ENCODE peak calls at places on chromosomes 13 and 19, in six cellular contexts. One of them, this sample, is unnamed.

GRCh38 chr13:98641075-98641474 is 64.2 kb upstream of the STK24 start:
- DNase-seq in colonic mucosa: no peak
- DNase-seq in spleen: no peak
- DNase-seq in ovary: no peak
- DNase-seq in choroid plexus epithelial cell: no peak
- DNase-seq in OCI-LY7: no peak
- DNase-seq in this sample: no peak

GRCh38 chr13:78593652-78594494 is 9.5 kb downstream of the POU4F1 start:
- DNase-seq in OCI-LY7: no peak
- DNase-seq in colonic mucosa: no peak
- DNase-seq in choroid plexus epithelial cell: no peak
- DNase-seq in spleen: no peak
- DNase-seq in ovary: no peak
- DNase-seq in this sample: no peak

GRCh38 chr19:14347999-14348889 is 33.0 kb upstream of the ADGRE5 start:
- DNase-seq in spleen: peak
- DNase-seq in colonic mucosa: peak
- DNase-seq in OCI-LY7: peak
- DNase-seq in choroid plexus epithelial cell: peak
- DNase-seq in ovary: peak
- DNase-seq in this sample: no peak

GRCh38 chr13:72504026-72504925 is 223.2 kb downstream of the MZT1 start:
- DNase-seq in colonic mucosa: no peak
- DNase-seq in ovary: no peak
- DNase-seq in OCI-LY7: no peak
- DNase-seq in choroid plexus epithelial cell: peak
- DNase-seq in spleen: no peak
- DNase-seq in this sample: no peak

GRCh38 chr13:99288069-99288468 is 19.1 kb downstream of the GPR183 start:
- DNase-seq in choroid plexus epithelial cell: no peak
- DNase-seq in colonic mucosa: no peak
- DNase-seq in ovary: no peak
- DNase-seq in spleen: no peak
- DNase-seq in OCI-LY7: no peak
- DNase-seq in this sample: peak

GRCh38 chr13:49810825-49811526 is 18.5 kb upstream of the KPNA3 start:
- DNase-seq in colonic mucosa: no peak
- DNase-seq in choroid plexus epithelial cell: peak
- DNase-seq in OCI-LY7: no peak
- DNase-seq in ovary: peak
- DNase-seq in spleen: no peak
- DNase-seq in this sample: no peak

GRCh38 chr19:14105680-14106079 is 11.9 kb downstream of the PRKACA start:
- DNase-seq in choroid plexus epithelial cell: no peak
- DNase-seq in spleen: no peak
- DNase-seq in ovary: no peak
- DNase-seq in colonic mucosa: no peak
- DNase-seq in OCI-LY7: no peak
- DNase-seq in this sample: no peak

GRCh38 chr19:49833594-49833993 is 15.5 kb downstream of the MED25 start:
- DNase-seq in choroid plexus epithelial cell: no peak
- DNase-seq in colonic mucosa: no peak
- DNase-seq in spleen: no peak
- DNase-seq in ovary: no peak
- DNase-seq in OCI-LY7: no peak
- DNase-seq in this sample: no peak

GRCh38 chr19:2288010-2288742 is 6.2 kb upstream of the PEAK3 start:
- DNase-seq in colonic mucosa: no peak
- DNase-seq in choroid plexus epithelial cell: no peak
- DNase-seq in spleen: peak
- DNase-seq in OCI-LY7: no peak
- DNase-seq in ovary: no peak
- DNase-seq in this sample: no peak

GRCh38 chr19:36019061-36019670 is 5.2 kb upstream of the ALKBH6 start:
- DNase-seq in choroid plexus epithelial cell: no peak
- DNase-seq in ovary: no peak
- DNase-seq in colonic mucosa: no peak
- DNase-seq in OCI-LY7: no peak
- DNase-seq in spleen: no peak
- DNase-seq in this sample: no peak

GRCh38 chr19:3669134-3669436 is 31.2 kb downstream of the PIP5K1C start:
- DNase-seq in OCI-LY7: no peak
- DNase-seq in ovary: no peak
- DNase-seq in spleen: no peak
- DNase-seq in colonic mucosa: no peak
- DNase-seq in choroid plexus epithelial cell: no peak
- DNase-seq in this sample: no peak

GRCh38 chr13:43546260-43546659 is 240.5 kb downstream of the ENOX1 start:
- DNase-seq in ovary: peak
- DNase-seq in OCI-LY7: no peak
- DNase-seq in choroid plexus epithelial cell: peak
- DNase-seq in spleen: no peak
- DNase-seq in colonic mucosa: no peak
- DNase-seq in this sample: no peak

GRCh38 chr13:48446454-48446853 is 33.5 kb upstream of the LPAR6 start:
- DNase-seq in ovary: no peak
- DNase-seq in choroid plexus epithelial cell: peak
- DNase-seq in colonic mucosa: no peak
- DNase-seq in spleen: no peak
- DNase-seq in OCI-LY7: no peak
- DNase-seq in this sample: no peak

GRCh38 chr19:18279516-18280246 is 1.7 kb downstream of the JUND start:
- DNase-seq in OCI-LY7: peak
- DNase-seq in ovary: peak
- DNase-seq in spleen: peak
- DNase-seq in choroid plexus epithelial cell: peak
- DNase-seq in colonic mucosa: peak
- DNase-seq in this sample: peak
- H3K4me3 ChIP-seq in OCI-LY7: peak
- H3K4me3 ChIP-seq in ovary: peak
- H3K4me3 ChIP-seq in spleen: peak
- H3K4me3 ChIP-seq in choroid plexus epithelial cell: peak
- H3K4me3 ChIP-seq in colonic mucosa: peak
- H3K4me3 ChIP-seq in this sample: peak

GRCh38 chr19:53554804-53555203 is 16.9 kb downstream of the ZNF331 start:
- DNase-seq in colonic mucosa: no peak
- DNase-seq in ovary: no peak
- DNase-seq in choroid plexus epithelial cell: no peak
- DNase-seq in OCI-LY7: no peak
- DNase-seq in spleen: no peak
- DNase-seq in this sample: no peak

GRCh38 chr19:53553865-53554791 is 16.2 kb downstream of the ZNF331 start:
- DNase-seq in choroid plexus epithelial cell: peak
- DNase-seq in colonic mucosa: peak
- DNase-seq in ovary: peak
- DNase-seq in spleen: peak
- DNase-seq in OCI-LY7: no peak
- DNase-seq in this sample: peak

GRCh38 chr19:53558404-53558803 is 20.5 kb downstream of the ZNF331 start:
- DNase-seq in OCI-LY7: no peak
- DNase-seq in choroid plexus epithelial cell: no peak
- DNase-seq in ovary: no peak
- DNase-seq in spleen: no peak
- DNase-seq in colonic mucosa: no peak
- DNase-seq in this sample: no peak

GRCh38 chr19:53553159-53553558 is 15.2 kb downstream of the ZNF331 start:
- DNase-seq in OCI-LY7: no peak
- DNase-seq in spleen: no peak
- DNase-seq in ovary: no peak
- DNase-seq in choroid plexus epithelial cell: no peak
- DNase-seq in colonic mucosa: no peak
- DNase-seq in this sample: no peak

GRCh38 chr19:53555352-53555751 is 17.4 kb downstream of the ZNF331 start:
- DNase-seq in spleen: no peak
- DNase-seq in ovary: no peak
- DNase-seq in colonic mucosa: no peak
- DNase-seq in choroid plexus epithelial cell: no peak
- DNase-seq in OCI-LY7: no peak
- DNase-seq in this sample: no peak
- TF ChIP-seq CTCF in spleen: no peak
- TF ChIP-seq CTCF in ovary: no peak
- TF ChIP-seq CTCF in colonic mucosa: no peak
- TF ChIP-seq CTCF in choroid plexus epithelial cell: no peak
- TF ChIP-seq CTCF in OCI-LY7: no peak
- TF ChIP-seq CTCF in this sample: no peak

GRCh38 chr19:40282209-40282580 is 3.0 kb downstream of the AKT2 start:
- DNase-seq in colonic mucosa: no peak
- DNase-seq in ovary: no peak
- DNase-seq in spleen: peak
- DNase-seq in choroid plexus epithelial cell: no peak
- DNase-seq in OCI-LY7: no peak
- DNase-seq in this sample: no peak

GRCh38 chr19:40281381-40282208 is 3.5 kb downstream of the AKT2 start:
- DNase-seq in OCI-LY7: peak
- DNase-seq in colonic mucosa: no peak
- DNase-seq in spleen: peak
- DNase-seq in choroid plexus epithelial cell: no peak
- DNase-seq in ovary: no peak
- DNase-seq in this sample: no peak

GRCh38 chr19:40279761-40280607 is 5.2 kb downstream of the AKT2 start:
- DNase-seq in OCI-LY7: peak
- DNase-seq in colonic mucosa: no peak
- DNase-seq in choroid plexus epithelial cell: peak
- DNase-seq in spleen: peak
- DNase-seq in ovary: no peak
- DNase-seq in this sample: no peak

GRCh38 chr19:40279120-40279551 is 6.0 kb downstream of the AKT2 start:
- DNase-seq in ovary: peak
- DNase-seq in choroid plexus epithelial cell: peak
- DNase-seq in colonic mucosa: peak
- DNase-seq in OCI-LY7: no peak
- DNase-seq in spleen: peak
- DNase-seq in this sample: no peak

DNA sequence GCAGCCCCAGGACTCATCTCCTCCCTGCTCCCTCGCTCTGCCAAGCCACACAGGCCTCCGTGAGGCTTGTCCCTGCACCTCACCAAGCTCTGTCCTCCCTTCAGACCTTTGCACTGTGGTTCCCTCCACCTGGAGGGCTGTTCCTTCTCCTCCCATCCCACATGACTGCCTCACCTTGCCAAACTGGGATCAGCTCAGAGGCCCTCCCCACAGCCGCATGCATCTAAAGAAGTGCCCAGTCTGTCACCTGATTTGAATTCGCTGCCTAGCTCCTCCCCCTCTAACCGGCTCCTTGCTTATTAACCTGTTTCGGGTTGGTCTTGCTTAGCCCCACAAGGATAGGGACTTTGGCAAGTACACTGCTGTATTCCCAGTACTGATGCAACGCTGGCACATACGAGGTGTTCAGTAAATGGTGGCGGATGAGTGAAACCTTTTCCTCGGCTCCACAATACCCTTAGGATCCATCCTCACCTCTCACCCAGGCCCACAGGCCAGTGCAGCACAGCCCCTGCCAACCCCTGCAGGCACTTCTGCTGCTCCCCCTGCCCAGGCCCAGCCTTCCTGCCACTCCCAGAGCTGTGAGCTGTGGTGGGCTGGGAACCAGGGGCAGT is 4.4 kb downstream of the AKT2 start:
- DNase-seq in OCI-LY7: peak
- DNase-seq in colonic mucosa: peak
- DNase-seq in ovary: no peak
- DNase-seq in spleen: peak
- DNase-seq in choroid plexus epithelial cell: no peak
- DNase-seq in this sample: no peak
- H3K4me3 ChIP-seq in OCI-LY7: peak
- H3K4me3 ChIP-seq in colonic mucosa: no peak
- H3K4me3 ChIP-seq in ovary: no peak
- H3K4me3 ChIP-seq in spleen: no peak
- H3K4me3 ChIP-seq in choroid plexus epithelial cell: no peak
- H3K4me3 ChIP-seq in this sample: no peak

DNA sequence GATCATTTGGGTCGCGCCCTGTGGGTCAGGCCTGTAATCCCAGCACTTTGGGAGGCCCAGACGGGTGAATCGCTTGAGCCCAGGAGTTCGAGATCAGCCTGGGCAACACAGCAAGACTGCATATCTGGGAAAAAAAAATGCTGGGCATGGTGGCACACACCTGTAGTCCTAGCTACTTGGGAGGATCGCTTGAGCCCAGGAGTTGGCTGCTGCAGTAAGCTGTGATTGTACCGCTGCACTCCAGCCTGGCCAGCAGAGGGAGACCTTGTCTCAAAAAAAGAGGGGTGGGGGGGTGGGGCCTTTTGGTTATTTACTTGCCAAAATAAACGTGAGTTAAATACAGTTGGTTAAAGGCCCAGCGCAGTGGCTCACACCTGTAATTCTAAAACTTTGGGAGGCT is 9.8 kb upstream of the ZNF544 start:
- DNase-seq in choroid plexus epithelial cell: peak
- DNase-seq in OCI-LY7: peak
- DNase-seq in colonic mucosa: no peak
- DNase-seq in ovary: no peak
- DNase-seq in spleen: no peak
- DNase-seq in this sample: no peak
- TF ChIP-seq CTCF in choroid plexus epithelial cell: peak
- TF ChIP-seq CTCF in OCI-LY7: peak
- TF ChIP-seq CTCF in colonic mucosa: no peak
- TF ChIP-seq CTCF in ovary: no peak
- TF ChIP-seq CTCF in spleen: no peak
- TF ChIP-seq CTCF in this sample: peak